ENCODE peak calls at places on chromosomes 5 and 9, in five cellular contexts. G, T, D, I and K are unnamed samples.
A peak's percentile ranks its signal among the peaks of the same experiment; 100 is the strongest.

GRCh38 chr5:133483406-133484090 is 128.8 kb downstream of the FSTL4 start:
- DNase-seq in T (no peak), I (no peak), D (no peak), G (peak; percentile 29), K (peak; percentile 52)

GRCh38 chr5:123617561-123617960 is 105.6 kb downstream of the CSNK1G3 start:
- DNase-seq in I (no peak), D (no peak), T (no peak), G (no peak), K (no peak)

GRCh38 chr9:77926314-77926959 is 105.2 kb downstream of the GNAQ start:
- DNase-seq in G (no peak), D (peak; percentile 27), I (no peak), T (no peak), K (no peak)

GRCh38 chr9:128192601-128193371 is 1.4 kb upstream of the CIZ1 start:
- DNase-seq in G (peak; percentile 61), D (peak; percentile 89), T (no peak), I (no peak), K (peak; percentile 81)

GRCh38 chr9:37732086-37732744 is 21.4 kb upstream of the TRMT10B start:
- DNase-seq in I (no peak), D (no peak), G (no peak), T (no peak), K (no peak)

GRCh38 chr9:137435381-137435891 is 5.7 kb downstream of the ENTPD8 start:
- DNase-seq in I (no peak), G (peak; percentile 7), D (no peak), T (no peak), K (peak; percentile 21)

GRCh38 chr9:91245432-91246313 is 116.0 kb downstream of the AUH start:
- DNase-seq in I (no peak), G (no peak), T (no peak), D (no peak), K (no peak)

GRCh38 chr9:31135567-31135966 is 1248.9 kb upstream of the ACO1 start:
- DNase-seq in D (no peak), I (no peak), G (no peak), T (no peak), K (no peak)

GRCh38 chr9:127866535-127866934 is 10.9 kb downstream of the AK1 start:
- DNase-seq in I (no peak), D (no peak), G (no peak), T (no peak), K (no peak)

GRCh38 chr9:4781408-4781807 is 11.3 kb upstream of the RCL1 start:
- DNase-seq in G (no peak), I (no peak), T (no peak), D (no peak), K (no peak)

GRCh38 chr9:127162567-127163365 is 40.3 kb upstream of the ANGPTL2 start:
- DNase-seq in G (no peak), T (no peak), D (no peak), I (peak; percentile 19), K (no peak)

GRCh38 chr5:90111354-90112070 is 298.0 kb downstream of the CETN3 start:
- DNase-seq in G (no peak), I (no peak), D (no peak), T (no peak), K (no peak)

GRCh38 chr9:111743275-111743674 is 51.5 kb downstream of the SHOC1 start:
- DNase-seq in I (no peak), D (no peak), G (no peak), T (no peak), K (no peak)

GRCh38 chr5:36417221-36417620 is 115.5 kb upstream of the RANBP3L start:
- DNase-seq in G (no peak), I (no peak), T (no peak), D (no peak), K (no peak)

GRCh38 chr5:177472460-177473441 is 683 bp downstream of the DBN1 start:
- DNase-seq in T (no peak), D (peak; percentile 73), I (no peak), G (no peak), K (peak; percentile 57)

GRCh38 chr5:181261320-181262085 is 560 bp upstream of the TRIM52 start:
- DNase-seq in I (peak; percentile 70), T (no peak), D (peak; percentile 71), G (peak; percentile 74), K (peak; percentile 82)

GRCh38 chr9:115291841-115292240 is 173.9 kb upstream of the TNC start:
- DNase-seq in D (no peak), T (no peak), G (no peak), I (no peak), K (no peak)

GRCh38 chr5:4700082-4700481 is 440.0 kb upstream of the ADAMTS16 start:
- DNase-seq in I (peak; percentile 70), D (no peak), G (peak; percentile 24), T (peak; percentile 19), K (peak; percentile 50)

GRCh38 chr5:179550511-179551342 is at the start of gene RUFY1:
- DNase-seq in G (peak; percentile 83), D (peak; percentile 92), I (peak; percentile 80), T (peak; percentile 75), K (peak; percentile 92)

GRCh38 chr5:108765647-108766046 is 17.9 kb downstream of the FER start:
- DNase-seq in D (no peak), T (no peak), G (no peak), I (no peak), K (no peak)

GRCh38 chr9:95224371-95225015 is 93.0 kb downstream of the FANCC start:
- DNase-seq in I (no peak), G (no peak), T (no peak), D (no peak), K (no peak)

GRCh38 chr5:69285448-69286116 is 47.0 kb downstream of the CCDC125 start:
- DNase-seq in D (no peak), I (no peak), T (no peak), G (no peak), K (no peak)

GRCh38 chr5:132428811-132429440 is 59.4 kb downstream of the SLC22A5 start:
- DNase-seq in T (no peak), G (no peak), D (no peak), I (no peak), K (no peak)

GRCh38 chr5:163569284-163569683 is 63.9 kb downstream of the MAT2B start:
- DNase-seq in I (no peak), D (no peak), T (no peak), G (no peak), K (no peak)

GRCh38 chr5:115626444-115626823 is 598 bp upstream of the TMED7 start:
- DNase-seq in D (peak; percentile 34), G (no peak), T (no peak), I (no peak), K (no peak)

GRCh38 chr9:135582966-135583685 is 21.6 kb downstream of the PAEP start:
- DNase-seq in D (no peak), G (no peak), T (no peak), I (no peak), K (no peak)

GRCh38 chr5:127666043-127666716 is 17.3 kb downstream of the CTXN3 start:
- DNase-seq in G (no peak), I (no peak), T (no peak), D (no peak), K (no peak)

GRCh38 chr9:116154334-116154975 is 864 bp downstream of the PAPPA start:
- DNase-seq in I (peak; percentile 37), G (peak; percentile 22), T (no peak), D (no peak), K (peak; percentile 60)